ENCODE peak calls at places on chromosomes 1 and 21, in ten cellular contexts. One of them, this sample, is unnamed.

GRCh38 chr1:1917995-1918900 is 831 bp downstream of the TMEM52 start:
- DNase-seq in omental fat pad: no peak
- DNase-seq in brain microvascular endothelial cell: no peak
- DNase-seq in PC-9: no peak
- DNase-seq in spleen: peak
- DNase-seq in cardiac fibroblast: no peak
- DNase-seq in Calu3: no peak
- DNase-seq in lower lobe of right lung: peak
- DNase-seq in upper lobe of right lung: peak
- DNase-seq in heart right ventricle: no peak
- DNase-seq in this sample: no peak

GRCh38 chr1:43530483-43531452 is at the start of gene PTPRF:
- DNase-seq in PC-9: peak
- DNase-seq in spleen: peak
- DNase-seq in lower lobe of right lung: peak
- DNase-seq in brain microvascular endothelial cell: no peak
- DNase-seq in upper lobe of right lung: peak
- DNase-seq in heart right ventricle: peak
- DNase-seq in cardiac fibroblast: peak
- DNase-seq in omental fat pad: no peak
- DNase-seq in Calu3: peak
- DNase-seq in this sample: no peak

GRCh38 chr1:31679676-31680230 is 24.1 kb downstream of the COL16A1 start:
- DNase-seq in Calu3: no peak
- DNase-seq in omental fat pad: no peak
- DNase-seq in upper lobe of right lung: no peak
- DNase-seq in cardiac fibroblast: no peak
- DNase-seq in PC-9: no peak
- DNase-seq in heart right ventricle: no peak
- DNase-seq in brain microvascular endothelial cell: no peak
- DNase-seq in spleen: no peak
- DNase-seq in lower lobe of right lung: no peak
- DNase-seq in this sample: no peak

GRCh38 chr1:183185941-183186490 is at the start of gene LAMC2:
- DNase-seq in Calu3: peak
- DNase-seq in upper lobe of right lung: peak
- DNase-seq in lower lobe of right lung: peak
- DNase-seq in heart right ventricle: no peak
- DNase-seq in spleen: no peak
- DNase-seq in PC-9: peak
- DNase-seq in brain microvascular endothelial cell: peak
- DNase-seq in cardiac fibroblast: peak
- DNase-seq in omental fat pad: no peak
- DNase-seq in this sample: peak

GRCh38 chr1:183139281-183139942 is 46.7 kb upstream of the LAMC2 start:
- DNase-seq in lower lobe of right lung: no peak
- DNase-seq in upper lobe of right lung: no peak
- DNase-seq in cardiac fibroblast: peak
- DNase-seq in PC-9: no peak
- DNase-seq in omental fat pad: no peak
- DNase-seq in brain microvascular endothelial cell: no peak
- DNase-seq in spleen: no peak
- DNase-seq in Calu3: no peak
- DNase-seq in heart right ventricle: no peak
- DNase-seq in this sample: peak

GRCh38 chr21:26159869-26160268 is 10.7 kb downstream of the APP start:
- DNase-seq in upper lobe of right lung: no peak
- DNase-seq in heart right ventricle: no peak
- DNase-seq in PC-9: no peak
- DNase-seq in lower lobe of right lung: no peak
- DNase-seq in spleen: no peak
- DNase-seq in brain microvascular endothelial cell: no peak
- DNase-seq in cardiac fibroblast: no peak
- DNase-seq in omental fat pad: no peak
- DNase-seq in Calu3: no peak
- DNase-seq in this sample: no peak

GRCh38 chr1:117534995-117535467 is 70.8 kb upstream of the TENT5C start:
- DNase-seq in cardiac fibroblast: peak
- DNase-seq in lower lobe of right lung: no peak
- DNase-seq in omental fat pad: no peak
- DNase-seq in heart right ventricle: peak
- DNase-seq in spleen: peak
- DNase-seq in upper lobe of right lung: no peak
- DNase-seq in Calu3: peak
- DNase-seq in brain microvascular endothelial cell: peak
- DNase-seq in PC-9: peak
- DNase-seq in this sample: peak

GRCh38 chr21:46118871-46119564 is 21.1 kb downstream of the COL6A2 start:
- DNase-seq in lower lobe of right lung: peak
- DNase-seq in spleen: peak
- DNase-seq in PC-9: no peak
- DNase-seq in upper lobe of right lung: peak
- DNase-seq in cardiac fibroblast: no peak
- DNase-seq in brain microvascular endothelial cell: no peak
- DNase-seq in Calu3: no peak
- DNase-seq in omental fat pad: peak
- DNase-seq in heart right ventricle: peak
- DNase-seq in this sample: no peak

GRCh38 chr1:38846210-38846609 is 13.4 kb downstream of the RRAGC start:
- DNase-seq in lower lobe of right lung: no peak
- DNase-seq in heart right ventricle: no peak
- DNase-seq in brain microvascular endothelial cell: no peak
- DNase-seq in upper lobe of right lung: no peak
- DNase-seq in cardiac fibroblast: no peak
- DNase-seq in PC-9: no peak
- DNase-seq in omental fat pad: no peak
- DNase-seq in spleen: no peak
- DNase-seq in Calu3: no peak
- DNase-seq in this sample: no peak

GRCh38 chr1:87511449-87511848 is 182.8 kb downstream of the LMO4 start:
- DNase-seq in brain microvascular endothelial cell: no peak
- DNase-seq in omental fat pad: no peak
- DNase-seq in lower lobe of right lung: no peak
- DNase-seq in PC-9: no peak
- DNase-seq in heart right ventricle: no peak
- DNase-seq in Calu3: no peak
- DNase-seq in cardiac fibroblast: no peak
- DNase-seq in upper lobe of right lung: no peak
- DNase-seq in spleen: no peak
- DNase-seq in this sample: no peak

GRCh38 chr1:93595266-93595665 is 86.4 kb downstream of the BCAR3 start:
- DNase-seq in cardiac fibroblast: peak
- DNase-seq in brain microvascular endothelial cell: peak
- DNase-seq in upper lobe of right lung: no peak
- DNase-seq in PC-9: no peak
- DNase-seq in spleen: no peak
- DNase-seq in omental fat pad: no peak
- DNase-seq in lower lobe of right lung: no peak
- DNase-seq in heart right ventricle: no peak
- DNase-seq in Calu3: no peak
- DNase-seq in this sample: no peak

GRCh38 chr1:34859442-34860200 is at the start of gene SMIM12:
- DNase-seq in Calu3: peak
- DNase-seq in lower lobe of right lung: peak
- DNase-seq in brain microvascular endothelial cell: peak
- DNase-seq in cardiac fibroblast: peak
- DNase-seq in upper lobe of right lung: peak
- DNase-seq in heart right ventricle: peak
- DNase-seq in PC-9: peak
- DNase-seq in omental fat pad: peak
- DNase-seq in spleen: peak
- DNase-seq in this sample: peak

GRCh38 chr1:229572286-229572685 is 13.8 kb upstream of the ABCB10 start:
- DNase-seq in spleen: no peak
- DNase-seq in heart right ventricle: no peak
- DNase-seq in brain microvascular endothelial cell: no peak
- DNase-seq in upper lobe of right lung: no peak
- DNase-seq in Calu3: no peak
- DNase-seq in lower lobe of right lung: no peak
- DNase-seq in omental fat pad: no peak
- DNase-seq in cardiac fibroblast: no peak
- DNase-seq in PC-9: no peak
- DNase-seq in this sample: no peak

GRCh38 chr1:181079382-181079781 is 9.1 kb upstream of the IER5 start:
- DNase-seq in upper lobe of right lung: no peak
- DNase-seq in cardiac fibroblast: no peak
- DNase-seq in spleen: no peak
- DNase-seq in omental fat pad: no peak
- DNase-seq in lower lobe of right lung: no peak
- DNase-seq in heart right ventricle: no peak
- DNase-seq in PC-9: no peak
- DNase-seq in brain microvascular endothelial cell: no peak
- DNase-seq in Calu3: no peak
- DNase-seq in this sample: no peak

GRCh38 chr1:69737527-69738176 is 169.9 kb downstream of the LRRC7 start:
- DNase-seq in Calu3: peak
- DNase-seq in PC-9: peak
- DNase-seq in omental fat pad: no peak
- DNase-seq in lower lobe of right lung: no peak
- DNase-seq in cardiac fibroblast: peak
- DNase-seq in brain microvascular endothelial cell: peak
- DNase-seq in upper lobe of right lung: no peak
- DNase-seq in spleen: no peak
- DNase-seq in heart right ventricle: peak
- DNase-seq in this sample: peak

GRCh38 chr1:48760889-48761288 is 15.8 kb downstream of the BEND5 start:
- DNase-seq in Calu3: no peak
- DNase-seq in upper lobe of right lung: no peak
- DNase-seq in lower lobe of right lung: no peak
- DNase-seq in heart right ventricle: no peak
- DNase-seq in omental fat pad: no peak
- DNase-seq in spleen: no peak
- DNase-seq in brain microvascular endothelial cell: no peak
- DNase-seq in cardiac fibroblast: no peak
- DNase-seq in PC-9: no peak
- DNase-seq in this sample: no peak

GRCh38 chr1:93608188-93609109 is 73.2 kb downstream of the BCAR3 start:
- DNase-seq in PC-9: no peak
- DNase-seq in omental fat pad: no peak
- DNase-seq in heart right ventricle: peak
- DNase-seq in cardiac fibroblast: peak
- DNase-seq in Calu3: no peak
- DNase-seq in brain microvascular endothelial cell: no peak
- DNase-seq in upper lobe of right lung: no peak
- DNase-seq in spleen: no peak
- DNase-seq in lower lobe of right lung: no peak
- DNase-seq in this sample: no peak

GRCh38 chr1:93678491-93678890 is 3.1 kb downstream of the BCAR3 start:
- DNase-seq in heart right ventricle: no peak
- DNase-seq in PC-9: no peak
- DNase-seq in lower lobe of right lung: no peak
- DNase-seq in spleen: no peak
- DNase-seq in upper lobe of right lung: no peak
- DNase-seq in brain microvascular endothelial cell: no peak
- DNase-seq in Calu3: no peak
- DNase-seq in cardiac fibroblast: no peak
- DNase-seq in omental fat pad: no peak
- DNase-seq in this sample: no peak

DNA sequence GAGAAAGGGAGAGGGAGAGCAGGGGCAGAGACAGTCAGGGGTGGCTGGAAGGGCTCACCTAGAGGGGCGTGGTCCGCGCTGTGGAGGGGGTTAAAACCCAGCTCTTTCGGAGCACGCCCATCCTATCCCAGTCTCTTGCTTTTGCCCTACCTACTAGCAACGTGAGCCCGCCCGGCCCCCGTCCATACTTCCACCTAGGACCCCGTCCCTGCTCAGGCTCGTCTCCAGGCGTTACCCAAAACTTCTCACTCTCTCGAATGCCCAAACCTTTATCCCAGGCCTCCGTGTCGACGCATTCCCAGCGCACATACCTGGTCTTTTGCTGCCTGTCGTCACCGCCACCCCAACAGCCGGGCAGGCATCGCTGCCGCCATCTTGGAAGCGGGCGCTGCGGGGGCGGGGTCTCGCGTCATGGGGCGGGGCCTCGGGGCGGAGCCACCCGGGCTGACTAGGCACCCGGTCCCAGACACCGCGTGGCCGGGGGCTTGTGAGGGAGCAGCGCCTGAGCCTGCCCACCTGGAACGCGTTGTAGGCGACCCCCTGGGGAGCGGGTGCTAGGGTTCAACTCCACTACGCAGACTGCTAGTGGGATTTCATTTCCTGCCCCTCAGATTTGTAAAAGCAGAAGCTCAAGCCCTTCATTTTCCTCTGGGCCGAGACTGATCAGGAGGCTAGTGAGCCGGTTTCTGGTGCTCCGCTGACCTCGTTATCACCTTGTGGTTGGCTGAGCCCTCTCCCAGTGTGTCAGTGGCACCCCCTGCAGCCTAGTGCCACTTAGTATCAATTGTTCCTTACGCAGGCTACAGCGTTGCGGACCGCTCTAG is at the start of gene B4GALT3:
- DNase-seq in spleen: peak
- DNase-seq in upper lobe of right lung: peak
- DNase-seq in Calu3: peak
- DNase-seq in heart right ventricle: peak
- DNase-seq in cardiac fibroblast: peak
- DNase-seq in PC-9: peak
- DNase-seq in omental fat pad: peak
- DNase-seq in brain microvascular endothelial cell: peak
- DNase-seq in lower lobe of right lung: peak
- DNase-seq in this sample: no peak
- TF ChIP-seq CTCF in spleen: no peak
- TF ChIP-seq CTCF in upper lobe of right lung: peak
- TF ChIP-seq CTCF in Calu3: peak
- TF ChIP-seq CTCF in heart right ventricle: peak
- TF ChIP-seq CTCF in cardiac fibroblast: no peak
- TF ChIP-seq CTCF in PC-9: peak
- TF ChIP-seq CTCF in omental fat pad: no peak
- TF ChIP-seq CTCF in brain microvascular endothelial cell: peak
- TF ChIP-seq CTCF in lower lobe of right lung: no peak
- TF ChIP-seq CTCF in this sample: no peak

GRCh38 chr1:17507916-17508315 is 31.6 kb upstream of the ARHGEF10L start:
- DNase-seq in upper lobe of right lung: no peak
- DNase-seq in heart right ventricle: no peak
- DNase-seq in PC-9: no peak
- DNase-seq in lower lobe of right lung: no peak
- DNase-seq in spleen: no peak
- DNase-seq in Calu3: no peak
- DNase-seq in brain microvascular endothelial cell: no peak
- DNase-seq in cardiac fibroblast: no peak
- DNase-seq in omental fat pad: no peak
- DNase-seq in this sample: no peak
- TF ChIP-seq CTCF in upper lobe of right lung: no peak
- TF ChIP-seq CTCF in heart right ventricle: peak
- TF ChIP-seq CTCF in PC-9: peak
- TF ChIP-seq CTCF in lower lobe of right lung: no peak
- TF ChIP-seq CTCF in spleen: no peak
- TF ChIP-seq CTCF in Calu3: no peak
- TF ChIP-seq CTCF in brain microvascular endothelial cell: peak
- TF ChIP-seq CTCF in cardiac fibroblast: peak
- TF ChIP-seq CTCF in omental fat pad: no peak
- TF ChIP-seq CTCF in this sample: peak

GRCh38 chr1:194538453-194538852 is 1352.0 kb upstream of the B3GALT2 start:
- DNase-seq in brain microvascular endothelial cell: no peak
- DNase-seq in upper lobe of right lung: no peak
- DNase-seq in lower lobe of right lung: no peak
- DNase-seq in cardiac fibroblast: no peak
- DNase-seq in PC-9: no peak
- DNase-seq in Calu3: no peak
- DNase-seq in spleen: no peak
- DNase-seq in heart right ventricle: no peak
- DNase-seq in omental fat pad: no peak
- DNase-seq in this sample: no peak
- TF ChIP-seq CTCF in brain microvascular endothelial cell: peak
- TF ChIP-seq CTCF in upper lobe of right lung: no peak
- TF ChIP-seq CTCF in lower lobe of right lung: no peak
- TF ChIP-seq CTCF in cardiac fibroblast: no peak
- TF ChIP-seq CTCF in PC-9: no peak
- TF ChIP-seq CTCF in Calu3: no peak
- TF ChIP-seq CTCF in spleen: no peak
- TF ChIP-seq CTCF in heart right ventricle: no peak
- TF ChIP-seq CTCF in omental fat pad: no peak
- TF ChIP-seq CTCF in this sample: no peak

GRCh38 chr1:109918077-109918606 is 7.5 kb downstream of the CSF1 start:
- DNase-seq in brain microvascular endothelial cell: no peak
- DNase-seq in Calu3: no peak
- DNase-seq in heart right ventricle: no peak
- DNase-seq in lower lobe of right lung: no peak
- DNase-seq in cardiac fibroblast: no peak
- DNase-seq in PC-9: no peak
- DNase-seq in spleen: peak
- DNase-seq in upper lobe of right lung: no peak
- DNase-seq in omental fat pad: no peak
- DNase-seq in this sample: no peak
- TF ChIP-seq CTCF in brain microvascular endothelial cell: peak
- TF ChIP-seq CTCF in Calu3: no peak
- TF ChIP-seq CTCF in heart right ventricle: no peak
- TF ChIP-seq CTCF in lower lobe of right lung: no peak
- TF ChIP-seq CTCF in cardiac fibroblast: no peak
- TF ChIP-seq CTCF in PC-9: peak
- TF ChIP-seq CTCF in spleen: no peak
- TF ChIP-seq CTCF in upper lobe of right lung: no peak
- TF ChIP-seq CTCF in omental fat pad: no peak
- TF ChIP-seq CTCF in this sample: peak